ENCODE peak calls at places on chromosomes 2 and 18, in seven cellular contexts. Q is PC-9; J is heart right ventricle; X is CD8-positive, alpha-beta T cell; C is right cardiac atrium; L is A549; H is coronary artery. W is an unnamed sample.

GRCh38 chr2:223576873-223577272 is 25.3 kb downstream of the SCG2 start:
- DNase-seq in Q (peak), J (no peak), X (no peak), C (no peak), L (no peak), H (no peak), W (no peak)

GRCh38 chr2:127624321-127625145 is 21.4 kb upstream of the GPR17 start:
- DNase-seq in Q (no peak), J (no peak), X (no peak), C (peak), L (no peak), H (peak), W (no peak)

GRCh38 chr2:196827356-196827755 is 18.2 kb upstream of the C2orf66 start:
- DNase-seq in Q (no peak), J (no peak), X (no peak), C (no peak), L (no peak), H (no peak), W (no peak)

GRCh38 chr18:376307-376706 is 108.5 kb upstream of the THOC1 start:
- DNase-seq in Q (no peak), J (no peak), X (no peak), C (no peak), L (no peak), H (no peak), W (no peak)

GRCh38 chr2:211900518-211900917 is 638.1 kb downstream of the ERBB4 start:
- DNase-seq in Q (no peak), J (no peak), X (no peak), C (no peak), L (no peak), H (no peak), W (no peak)

GRCh38 chr18:57801379-57802165 is 1.5 kb downstream of the ATP8B1 start:
- DNase-seq in Q (peak), J (no peak), X (no peak), C (peak), L (no peak), H (peak), W (no peak)

GRCh38 chr2:180472133-180472532 is 465.0 kb upstream of the CWC22 start:
- DNase-seq in Q (no peak), J (no peak), X (no peak), C (no peak), L (no peak), H (no peak), W (no peak)

GRCh38 chr2:215660687-215661086 is 224.8 kb upstream of the FN1 start:
- DNase-seq in Q (no peak), J (no peak), X (no peak), C (no peak), L (no peak), H (no peak), W (no peak)

GRCh38 chr18:42689310-42689709 is 426.2 kb downstream of the RIT2 start:
- DNase-seq in Q (no peak), J (no peak), X (no peak), C (no peak), L (no peak), H (no peak), W (no peak)

GRCh38 chr18:34807106-34807796 is 97.2 kb downstream of the DTNA start:
- DNase-seq in Q (peak), J (no peak), X (no peak), C (no peak), L (no peak), H (no peak), W (no peak)

GRCh38 chr2:140274891-140275290 is 1494.7 kb upstream of the NXPH2 start:
- DNase-seq in Q (no peak), J (no peak), X (no peak), C (no peak), L (no peak), H (no peak), W (no peak)

GRCh38 chr2:200159829-200160781 is 146.4 kb upstream of the SPATS2L start:
- DNase-seq in Q (no peak), J (no peak), X (no peak), C (no peak), L (no peak), H (no peak), W (no peak)

GRCh38 chr2:20451761-20452499 is 5.1 kb downstream of the RHOB start:
- DNase-seq in Q (no peak), J (no peak), X (no peak), C (no peak), L (no peak), H (peak), W (no peak)

GRCh38 chr2:129877795-129878775 is 101.4 kb upstream of the RAB6C start:
- DNase-seq in Q (no peak), J (no peak), X (no peak), C (peak), L (peak), H (peak), W (peak)

GRCh38 chr2:166573393-166573792 is 79.3 kb upstream of the SCN7A start:
- DNase-seq in Q (no peak), J (no peak), X (no peak), C (no peak), L (no peak), H (no peak), W (no peak)

GRCh38 chr2:133591164-133591563 is 22.9 kb upstream of the NCKAP5 start:
- DNase-seq in Q (no peak), J (peak), X (no peak), C (peak), L (no peak), H (no peak), W (no peak)

GRCh38 chr2:62326735-62327134 is 130.8 kb downstream of the B3GNT2 start:
- DNase-seq in Q (no peak), J (no peak), X (no peak), C (no peak), L (no peak), H (no peak), W (no peak)

GRCh38 chr2:227890495-227891079 is 19.2 kb downstream of the DAW1 start:
- DNase-seq in Q (no peak), J (no peak), X (no peak), C (no peak), L (peak), H (no peak), W (no peak)

GRCh38 chr2:202038471-202039277 is 5.0 kb downstream of the FZD7 start:
- DNase-seq in Q (peak), J (no peak), X (no peak), C (peak), L (peak), H (no peak), W (no peak)

GRCh38 chr2:145287686-145288085 is 767.8 kb upstream of the ZEB2 start:
- DNase-seq in Q (no peak), J (no peak), X (no peak), C (no peak), L (no peak), H (no peak), W (no peak)

GRCh38 chr2:25955869-25956535 is 26.3 kb downstream of the KIF3C start:
- DNase-seq in Q (no peak), J (no peak), X (no peak), C (no peak), L (no peak), H (no peak), W (no peak)

GRCh38 chr18:3529077-3529476 is 79.1 kb downstream of the TGIF1 start:
- DNase-seq in Q (no peak), J (no peak), X (no peak), C (no peak), L (no peak), H (no peak), W (no peak)

GRCh38 chr2:152097291-152098032 is 1.4 kb downstream of the CACNB4 start:
- DNase-seq in Q (peak), J (peak), X (no peak), C (no peak), L (peak), H (no peak), W (no peak)

GRCh38 chr18:39596216-39596615 is 2030.6 kb upstream of the CELF4 start:
- DNase-seq in Q (no peak), J (no peak), X (no peak), C (no peak), L (no peak), H (no peak), W (no peak)

GRCh38 chr2:70620020-70620419 is 66.4 kb upstream of the TGFA start:
- DNase-seq in Q (no peak), J (no peak), X (no peak), C (no peak), L (no peak), H (no peak), W (no peak)

GRCh38 chr2:68643011-68643873 is at the start of gene PROKR1:
- DNase-seq in Q (no peak), J (no peak), X (no peak), C (peak), L (peak), H (no peak), W (no peak)

GRCh38 chr2:160315337-160315736 is 115.3 kb upstream of the ITGB6 start:
- DNase-seq in Q (no peak), J (no peak), X (no peak), C (no peak), L (no peak), H (no peak), W (no peak)

GRCh38 chr2:196205891-196206408 is 34.6 kb upstream of the STK17B start:
- DNase-seq in Q (no peak), J (peak), X (no peak), C (peak), L (no peak), H (no peak), W (no peak)

GRCh38 chr2:43605851-43606250 is 10.0 kb upstream of the THADA start:
- DNase-seq in Q (no peak), J (no peak), X (no peak), C (no peak), L (no peak), H (no peak), W (no peak)

GRCh38 chr18:43590182-43590903 is 313.1 kb upstream of the SYT4 start:
- DNase-seq in Q (no peak), J (no peak), X (no peak), C (peak), L (no peak), H (no peak), W (no peak)

GRCh38 chr2:28454016-28454930 is 41.6 kb upstream of the PLB1 start:
- DNase-seq in Q (no peak), J (no peak), X (no peak), C (no peak), L (no peak), H (no peak), W (no peak)

GRCh38 chr2:58701688-58702301 is 460.7 kb upstream of the FANCL start:
- DNase-seq in Q (no peak), J (no peak), X (no peak), C (no peak), L (no peak), H (no peak), W (no peak)

GRCh38 chr18:9918016-9918680 is 4.3 kb downstream of the VAPA start:
- DNase-seq in Q (peak), J (no peak), X (no peak), C (no peak), L (peak), H (no peak), W (no peak)

GRCh38 chr2:212364106-212364505 is 174.5 kb downstream of the ERBB4 start:
- DNase-seq in Q (no peak), J (no peak), X (no peak), C (no peak), L (no peak), H (no peak), W (no peak)

GRCh38 chr2:41024806-41025205 is 572.9 kb upstream of the SLC8A1 start:
- DNase-seq in Q (no peak), J (no peak), X (no peak), C (no peak), L (no peak), H (no peak), W (no peak)

GRCh38 chr18:65938592-65939372 is 188.0 kb downstream of the CDH7 start:
- DNase-seq in Q (no peak), J (no peak), X (no peak), C (no peak), L (peak), H (no peak), W (no peak)

GRCh38 chr2:219282375-219282774 is 3.2 kb downstream of the DNAJB2 start:
- DNase-seq in Q (no peak), J (no peak), X (no peak), C (no peak), L (no peak), H (no peak), W (no peak)

GRCh38 chr2:219281588-219281987 is 2.4 kb downstream of the DNAJB2 start:
- DNase-seq in Q (no peak), J (no peak), X (no peak), C (no peak), L (no peak), H (no peak), W (no peak)

GRCh38 chr2:219279916-219280516 is 850 bp downstream of the DNAJB2 start:
- DNase-seq in Q (no peak), J (no peak), X (no peak), C (no peak), L (peak), H (no peak), W (no peak)

GRCh38 chr2:219279151-219279915 is at the start of gene DNAJB2:
- DNase-seq in Q (peak), J (peak), X (peak), C (peak), L (peak), H (peak), W (peak)

DNA sequence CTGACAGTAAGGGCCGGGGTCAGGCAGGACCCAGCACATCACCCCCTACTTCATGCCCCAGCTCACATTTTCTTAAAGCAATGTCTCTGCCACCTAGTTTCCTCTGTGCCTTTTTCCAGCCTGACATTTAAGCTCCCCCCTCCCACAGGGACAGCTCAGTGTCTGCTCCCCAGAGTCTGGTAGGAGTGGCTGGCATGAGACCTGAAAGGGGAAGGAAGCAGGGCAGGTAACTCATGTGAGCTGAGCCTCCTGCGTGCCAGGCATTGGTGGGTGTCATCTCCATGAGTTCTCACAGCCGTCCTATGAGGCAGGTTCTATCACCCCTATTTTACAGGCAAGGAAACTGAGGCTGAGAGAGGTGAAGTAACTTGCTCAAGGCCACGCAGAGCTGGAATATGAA is 1.5 kb downstream of the DNAJB2 start:
- DNase-seq in Q (no peak), J (no peak), X (no peak), C (no peak), L (no peak), H (no peak), W (no peak)
- H3K4me3 ChIP-seq in Q (no peak), J (no peak), X (peak), C (no peak), L (no peak), H (peak), W (no peak)

GRCh38 chr2:33495683-33496082 is 19.2 kb downstream of the RASGRP3 start:
- DNase-seq in Q (no peak), J (no peak), X (no peak), C (no peak), L (no peak), H (no peak), W (no peak)

GRCh38 chr2:33496150-33496549 is 19.7 kb downstream of the RASGRP3 start:
- DNase-seq in Q (no peak), J (no peak), X (no peak), C (no peak), L (no peak), H (no peak), W (no peak)

GRCh38 chr2:33494877-33495641 is 18.6 kb downstream of the RASGRP3 start:
- DNase-seq in Q (no peak), J (no peak), X (no peak), C (no peak), L (no peak), H (no peak), W (no peak)

GRCh38 chr2:33492735-33493134 is 16.3 kb downstream of the RASGRP3 start:
- DNase-seq in Q (no peak), J (no peak), X (no peak), C (no peak), L (no peak), H (no peak), W (no peak)

DNA sequence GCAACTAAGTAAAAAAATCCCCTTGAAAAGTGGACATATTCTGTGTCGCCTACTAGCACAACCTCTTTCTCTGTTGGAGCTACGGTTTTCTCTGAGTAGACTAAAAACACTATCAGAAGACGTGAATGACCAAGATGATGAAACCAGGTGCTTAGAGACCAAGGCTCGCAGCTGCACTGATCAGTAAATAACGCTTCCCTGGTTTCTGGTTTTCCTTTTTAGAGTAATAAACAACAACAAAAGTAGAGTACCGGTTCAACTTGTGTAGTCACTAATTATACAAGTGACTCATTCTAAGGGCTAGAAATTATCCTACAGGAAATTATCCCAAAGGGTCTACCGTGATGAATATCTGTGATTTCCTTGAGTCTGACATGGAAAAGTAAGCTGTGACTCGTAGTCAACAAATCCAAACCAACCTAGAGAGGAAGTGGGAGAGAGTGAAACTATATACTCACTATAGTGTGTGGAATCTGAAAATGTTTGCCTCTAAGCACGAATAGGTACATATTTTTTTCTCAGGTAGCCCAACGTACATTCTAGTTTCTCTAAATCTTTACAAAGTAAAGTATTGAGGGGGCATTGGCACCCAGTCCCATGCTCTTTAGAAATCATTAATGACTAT is 17.8 kb downstream of the RASGRP3 start:
- DNase-seq in Q (no peak), J (no peak), X (no peak), C (no peak), L (no peak), H (no peak), W (no peak)
- H3K4me3 ChIP-seq in Q (peak), J (no peak), X (no peak), C (no peak), L (no peak), H (no peak), W (no peak)

GRCh38 chr2:108612514-108613183 is 78.4 kb downstream of the LIMS1 start:
- DNase-seq in Q (no peak), J (no peak), X (peak), C (no peak), L (no peak), H (no peak), W (no peak)
- H3K4me3 ChIP-seq in Q (no peak), J (no peak), X (no peak), C (no peak), L (no peak), H (no peak), W (peak)

DNA sequence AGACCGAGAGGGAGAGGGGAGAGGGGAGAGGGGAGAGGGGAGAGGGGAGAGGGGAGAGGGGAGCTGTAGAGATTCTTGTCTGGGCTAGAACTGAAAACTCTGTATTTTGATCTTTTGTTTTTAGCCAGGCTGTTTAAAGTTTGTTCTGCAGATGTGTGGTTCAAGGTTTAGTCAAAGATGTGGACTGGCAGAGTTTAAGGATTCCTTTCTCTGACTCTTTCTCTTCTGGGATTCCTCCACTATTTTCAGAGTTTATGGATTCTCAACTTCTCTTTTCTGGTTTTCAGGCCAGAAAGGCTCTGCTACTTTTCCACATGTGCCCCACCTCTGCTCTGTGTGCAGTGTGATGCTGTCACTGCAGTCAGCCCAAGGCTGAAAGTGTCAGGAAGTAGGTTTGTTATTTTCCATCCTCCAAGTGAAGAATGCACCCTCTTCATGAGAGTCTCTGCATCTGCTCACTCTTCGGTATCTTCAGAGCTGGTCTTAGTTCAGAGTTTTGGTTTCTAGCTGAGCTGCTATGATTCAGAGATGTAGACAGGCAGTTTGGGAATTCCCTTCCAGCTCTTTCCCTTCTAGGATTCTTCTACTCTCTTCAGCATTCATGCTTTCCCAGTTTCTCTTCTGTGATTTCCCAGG is 130.9 kb upstream of the SMAD7 start:
- DNase-seq in Q (no peak), J (no peak), X (no peak), C (no peak), L (no peak), H (no peak), W (no peak)
- H3K4me3 ChIP-seq in Q (no peak), J (no peak), X (no peak), C (no peak), L (no peak), H (no peak), W (no peak)

DNA sequence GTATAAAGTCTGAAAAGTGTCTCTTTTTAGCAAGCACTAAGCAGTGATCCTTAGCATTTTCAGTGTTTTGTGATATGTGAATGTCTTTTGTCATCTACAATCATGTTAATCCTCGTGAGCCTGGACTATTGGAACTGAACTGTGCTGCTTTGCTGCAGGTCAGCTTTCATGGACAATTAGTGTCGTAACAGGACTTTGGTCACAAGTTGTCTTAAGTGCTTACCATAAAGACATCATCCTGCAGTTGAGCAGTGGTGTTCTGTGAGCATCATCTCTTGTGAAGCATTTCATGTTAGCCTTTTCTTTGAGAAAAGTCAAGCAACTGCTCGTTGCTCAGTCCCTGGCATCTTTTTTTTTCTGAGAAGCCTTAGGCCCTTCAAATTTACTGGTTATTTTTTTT is 135.9 kb downstream of the ZNF407 start:
- DNase-seq in Q (no peak), J (no peak), X (no peak), C (no peak), L (no peak), H (no peak), W (no peak)
- H3K4me3 ChIP-seq in Q (no peak), J (no peak), X (no peak), C (no peak), L (no peak), H (no peak), W (no peak)

GRCh38 chr2:9967053-9967775 is 15.7 kb downstream of the GRHL1 start:
- DNase-seq in Q (no peak), J (no peak), X (no peak), C (no peak), L (no peak), H (no peak), W (no peak)
- H3K4me3 ChIP-seq in Q (no peak), J (no peak), X (no peak), C (no peak), L (no peak), H (no peak), W (no peak)